ENCODE peak calls at places on chromosomes 13 and 19, in seven cellular contexts. One of them, this sample, is unnamed.

GRCh38 chr13:29541400-29541799 is 54.1 kb downstream of the SLC7A1 start:
- DNase-seq in ascending aorta: no peak
- DNase-seq in mammary epithelial cell: no peak
- DNase-seq in heart left ventricle: no peak
- DNase-seq in heart right ventricle: no peak
- DNase-seq in neural progenitor cell: no peak
- DNase-seq in GM23248: no peak
- DNase-seq in this sample: no peak

GRCh38 chr19:10353793-10354391 is 14.5 kb upstream of the ICAM3 start:
- DNase-seq in ascending aorta: no peak
- DNase-seq in mammary epithelial cell: no peak
- DNase-seq in heart left ventricle: peak; percentile 88
- DNase-seq in heart right ventricle: peak; percentile 85
- DNase-seq in neural progenitor cell: peak; percentile 95
- DNase-seq in GM23248: peak; percentile 45
- DNase-seq in this sample: no peak

GRCh38 chr13:114128624-114129522 is 3.5 kb downstream of the RASA3 start:
- DNase-seq in ascending aorta: peak; percentile 67
- DNase-seq in mammary epithelial cell: no peak
- DNase-seq in heart left ventricle: peak; percentile 91
- DNase-seq in heart right ventricle: peak; percentile 84
- DNase-seq in neural progenitor cell: no peak
- DNase-seq in GM23248: peak; percentile 98
- DNase-seq in this sample: peak; percentile 90

GRCh38 chr13:70484931-70485330 is 376.7 kb upstream of the KLHL1 start:
- DNase-seq in ascending aorta: no peak
- DNase-seq in mammary epithelial cell: no peak
- DNase-seq in heart left ventricle: no peak
- DNase-seq in heart right ventricle: no peak
- DNase-seq in neural progenitor cell: no peak
- DNase-seq in GM23248: no peak
- DNase-seq in this sample: no peak

GRCh38 chr13:79435549-79435948 is 29.5 kb upstream of the RBM26 start:
- DNase-seq in ascending aorta: no peak
- DNase-seq in mammary epithelial cell: peak; percentile 64
- DNase-seq in heart left ventricle: no peak
- DNase-seq in heart right ventricle: no peak
- DNase-seq in neural progenitor cell: no peak
- DNase-seq in GM23248: peak; percentile 83
- DNase-seq in this sample: no peak

GRCh38 chr19:56873493-56873892 is 33.0 kb upstream of the PEG3 start:
- DNase-seq in ascending aorta: no peak
- DNase-seq in mammary epithelial cell: no peak
- DNase-seq in heart left ventricle: no peak
- DNase-seq in heart right ventricle: no peak
- DNase-seq in neural progenitor cell: no peak
- DNase-seq in GM23248: no peak
- DNase-seq in this sample: no peak

GRCh38 chr19:16615788-16616187 is 12.2 kb downstream of the MED26 start:
- DNase-seq in ascending aorta: no peak
- DNase-seq in mammary epithelial cell: no peak
- DNase-seq in heart left ventricle: no peak
- DNase-seq in heart right ventricle: no peak
- DNase-seq in neural progenitor cell: no peak
- DNase-seq in GM23248: no peak
- DNase-seq in this sample: no peak

GRCh38 chr13:112246731-112247470 is 129.3 kb upstream of the SPACA7 start:
- DNase-seq in ascending aorta: no peak
- DNase-seq in mammary epithelial cell: no peak
- DNase-seq in heart left ventricle: no peak
- DNase-seq in heart right ventricle: no peak
- DNase-seq in neural progenitor cell: no peak
- DNase-seq in GM23248: no peak
- DNase-seq in this sample: no peak

GRCh38 chr19:15621801-15622200 is 6.8 kb downstream of the CYP4F8 start:
- DNase-seq in ascending aorta: no peak
- DNase-seq in mammary epithelial cell: no peak
- DNase-seq in heart left ventricle: no peak
- DNase-seq in heart right ventricle: no peak
- DNase-seq in neural progenitor cell: no peak
- DNase-seq in GM23248: no peak
- DNase-seq in this sample: no peak

GRCh38 chr13:41188584-41188983 is 5.8 kb downstream of the KBTBD7 start:
- DNase-seq in ascending aorta: no peak
- DNase-seq in mammary epithelial cell: no peak
- DNase-seq in heart left ventricle: no peak
- DNase-seq in heart right ventricle: no peak
- DNase-seq in neural progenitor cell: no peak
- DNase-seq in GM23248: peak; percentile 16
- DNase-seq in this sample: no peak

GRCh38 chr19:50537306-50537685 is 23.6 kb upstream of the ASPDH start:
- DNase-seq in ascending aorta: no peak
- DNase-seq in mammary epithelial cell: no peak
- DNase-seq in heart left ventricle: no peak
- DNase-seq in heart right ventricle: no peak
- DNase-seq in neural progenitor cell: no peak
- DNase-seq in GM23248: no peak
- DNase-seq in this sample: no peak

GRCh38 chr19:3852177-3852511 is 16.7 kb downstream of the ZFR2 start:
- DNase-seq in ascending aorta: no peak
- DNase-seq in mammary epithelial cell: no peak
- DNase-seq in heart left ventricle: no peak
- DNase-seq in heart right ventricle: no peak
- DNase-seq in neural progenitor cell: no peak
- DNase-seq in GM23248: no peak
- DNase-seq in this sample: no peak

GRCh38 chr19:19554074-19555023 is 16.3 kb downstream of the CILP2 start:
- DNase-seq in ascending aorta: no peak
- DNase-seq in mammary epithelial cell: no peak
- DNase-seq in heart left ventricle: no peak
- DNase-seq in heart right ventricle: no peak
- DNase-seq in neural progenitor cell: peak; percentile 85
- DNase-seq in GM23248: peak; percentile 71
- DNase-seq in this sample: peak; percentile 61

GRCh38 chr13:69319659-69320058 is 788.0 kb upstream of the ATXN8OS start:
- DNase-seq in ascending aorta: no peak
- DNase-seq in mammary epithelial cell: no peak
- DNase-seq in heart left ventricle: no peak
- DNase-seq in heart right ventricle: no peak
- DNase-seq in neural progenitor cell: no peak
- DNase-seq in GM23248: no peak
- DNase-seq in this sample: no peak

GRCh38 chr13:100789968-100790367 is 115.4 kb upstream of the TMTC4 start:
- DNase-seq in ascending aorta: no peak
- DNase-seq in mammary epithelial cell: no peak
- DNase-seq in heart left ventricle: no peak
- DNase-seq in heart right ventricle: no peak
- DNase-seq in neural progenitor cell: no peak
- DNase-seq in GM23248: peak; percentile 11
- DNase-seq in this sample: no peak

GRCh38 chr13:95684463-95684862 is 7.5 kb downstream of the DNAJC3 start:
- DNase-seq in ascending aorta: no peak
- DNase-seq in mammary epithelial cell: no peak
- DNase-seq in heart left ventricle: no peak
- DNase-seq in heart right ventricle: no peak
- DNase-seq in neural progenitor cell: no peak
- DNase-seq in GM23248: no peak
- DNase-seq in this sample: no peak

DNA sequence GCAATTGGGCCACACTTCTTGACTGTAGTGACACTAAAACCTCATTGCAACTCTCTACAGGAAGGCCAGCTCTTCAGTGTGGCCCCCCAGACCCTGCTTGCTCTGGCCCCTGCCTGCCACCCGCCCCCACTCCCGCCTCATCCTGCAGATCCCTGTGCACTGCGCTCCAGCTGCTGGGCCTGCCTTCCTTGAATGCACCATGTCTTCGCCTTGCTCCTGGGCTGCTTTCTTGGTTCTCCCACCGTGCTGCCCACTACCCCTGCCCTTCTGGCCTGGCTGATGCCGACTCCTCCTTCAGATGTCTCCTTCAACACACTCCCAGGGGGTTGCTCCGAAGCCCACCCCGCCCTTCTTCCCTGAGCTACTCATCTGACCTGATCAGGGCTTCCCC is 98.2 kb downstream of the SIPA1L3 start:
- DNase-seq in ascending aorta: no peak
- DNase-seq in mammary epithelial cell: no peak
- DNase-seq in heart left ventricle: no peak
- DNase-seq in heart right ventricle: peak; percentile 11
- DNase-seq in neural progenitor cell: peak; percentile 24
- DNase-seq in GM23248: no peak
- DNase-seq in this sample: no peak
- H3K4me3 ChIP-seq in ascending aorta: no peak overlapping the region
- H3K4me3 ChIP-seq in mammary epithelial cell: no peak overlapping the region
- H3K4me3 ChIP-seq in heart left ventricle: peak overlapping the region; percentile 55
- H3K4me3 ChIP-seq in heart right ventricle: no peak overlapping the region
- H3K4me3 ChIP-seq in neural progenitor cell: peak overlapping the region; percentile 47
- H3K4me3 ChIP-seq in GM23248: peak overlapping the region; percentile 60
- H3K4me3 ChIP-seq in this sample: no peak overlapping the region

GRCh38 chr13:24178847-24179845 is 18.6 kb downstream of the SPATA13 start:
- DNase-seq in ascending aorta: no peak
- DNase-seq in mammary epithelial cell: peak; percentile 37
- DNase-seq in heart left ventricle: no peak
- DNase-seq in heart right ventricle: no peak
- DNase-seq in neural progenitor cell: no peak
- DNase-seq in GM23248: peak; percentile 85
- DNase-seq in this sample: no peak

GRCh38 chr13:24175847-24176246 is 15.3 kb downstream of the SPATA13 start:
- DNase-seq in ascending aorta: no peak
- DNase-seq in mammary epithelial cell: no peak
- DNase-seq in heart left ventricle: no peak
- DNase-seq in heart right ventricle: no peak
- DNase-seq in neural progenitor cell: no peak
- DNase-seq in GM23248: no peak
- DNase-seq in this sample: no peak

GRCh38 chr13:24180743-24181384 is 20.3 kb downstream of the SPATA13 start:
- DNase-seq in ascending aorta: no peak
- DNase-seq in mammary epithelial cell: no peak
- DNase-seq in heart left ventricle: no peak
- DNase-seq in heart right ventricle: no peak
- DNase-seq in neural progenitor cell: no peak
- DNase-seq in GM23248: peak; percentile 48
- DNase-seq in this sample: no peak

GRCh38 chr13:24173775-24174174 is 13.3 kb downstream of the SPATA13 start:
- DNase-seq in ascending aorta: no peak
- DNase-seq in mammary epithelial cell: no peak
- DNase-seq in heart left ventricle: no peak
- DNase-seq in heart right ventricle: no peak
- DNase-seq in neural progenitor cell: no peak
- DNase-seq in GM23248: no peak
- DNase-seq in this sample: no peak

DNA sequence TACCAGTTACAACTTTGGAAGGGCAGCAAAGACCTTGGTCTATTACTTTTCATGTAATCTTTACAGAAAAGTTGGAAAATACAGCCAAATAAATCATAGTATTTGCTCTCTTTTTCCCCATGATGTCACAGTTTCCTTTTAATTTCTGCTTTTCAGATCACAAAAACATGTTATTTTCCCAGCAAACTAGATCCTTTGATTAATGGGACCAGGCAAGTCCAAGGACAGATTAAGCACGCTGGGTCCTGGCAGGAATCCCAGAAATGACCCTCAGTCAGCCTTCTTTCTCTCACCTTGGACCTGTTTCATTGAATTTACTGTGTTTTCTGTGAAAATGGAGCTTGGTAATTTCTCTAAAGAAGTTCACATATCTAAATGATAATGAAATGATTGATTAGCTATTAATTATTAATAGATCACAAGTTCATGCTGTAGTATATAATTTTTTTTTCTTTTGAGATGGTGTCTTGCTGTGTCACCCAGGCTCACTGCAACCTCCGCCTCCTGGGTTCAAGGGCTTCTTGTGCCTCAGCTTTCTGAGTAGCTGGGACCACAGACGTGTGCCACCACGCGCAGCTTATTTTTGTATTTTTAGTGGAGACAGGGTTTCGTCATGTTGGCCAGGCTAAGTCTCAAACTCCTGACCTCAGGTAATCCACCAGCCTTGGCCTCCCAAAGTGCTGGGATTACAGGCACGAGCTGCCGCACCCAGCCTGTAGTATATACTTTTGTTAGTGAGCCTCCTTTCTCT is 16.0 kb downstream of the SPATA13 start:
- DNase-seq in ascending aorta: no peak
- DNase-seq in mammary epithelial cell: no peak
- DNase-seq in heart left ventricle: no peak
- DNase-seq in heart right ventricle: no peak
- DNase-seq in neural progenitor cell: no peak
- DNase-seq in GM23248: no peak
- DNase-seq in this sample: no peak
- H3K4me1 ChIP-seq in ascending aorta: no peaks in the 10 kb centered on the region
- H3K4me1 ChIP-seq in mammary epithelial cell: no peaks in the 10 kb centered on the region
- H3K4me1 ChIP-seq in heart left ventricle: no peaks in the 10 kb centered on the region
- H3K4me1 ChIP-seq in heart right ventricle: no peaks in the 10 kb centered on the region
- H3K4me1 ChIP-seq in neural progenitor cell: peaks cover 5% of the 10 kb centered on the region
- H3K4me1 ChIP-seq in GM23248: peaks cover 35% of the 10 kb centered on the region
- H3K4me1 ChIP-seq in this sample: peaks cover 13% of the 10 kb centered on the region

GRCh38 chr19:12880551-12881171 is 588 bp downstream of the DNASE2 start:
- DNase-seq in ascending aorta: no peak
- DNase-seq in mammary epithelial cell: no peak
- DNase-seq in heart left ventricle: peak; percentile 67
- DNase-seq in heart right ventricle: no peak
- DNase-seq in neural progenitor cell: peak; percentile 69
- DNase-seq in GM23248: peak; percentile 54
- DNase-seq in this sample: no peak
- H3K4me3 ChIP-seq in ascending aorta: peak overlapping the region; percentile 61
- H3K4me3 ChIP-seq in mammary epithelial cell: peak overlapping the region; percentile 84
- H3K4me3 ChIP-seq in heart left ventricle: peak overlapping the region; percentile 67
- H3K4me3 ChIP-seq in heart right ventricle: peak overlapping the region; percentile 76
- H3K4me3 ChIP-seq in neural progenitor cell: peak overlapping the region; percentile 64
- H3K4me3 ChIP-seq in GM23248: peak overlapping the region; percentile 82
- H3K4me3 ChIP-seq in this sample: peak overlapping the region; percentile 63

DNA sequence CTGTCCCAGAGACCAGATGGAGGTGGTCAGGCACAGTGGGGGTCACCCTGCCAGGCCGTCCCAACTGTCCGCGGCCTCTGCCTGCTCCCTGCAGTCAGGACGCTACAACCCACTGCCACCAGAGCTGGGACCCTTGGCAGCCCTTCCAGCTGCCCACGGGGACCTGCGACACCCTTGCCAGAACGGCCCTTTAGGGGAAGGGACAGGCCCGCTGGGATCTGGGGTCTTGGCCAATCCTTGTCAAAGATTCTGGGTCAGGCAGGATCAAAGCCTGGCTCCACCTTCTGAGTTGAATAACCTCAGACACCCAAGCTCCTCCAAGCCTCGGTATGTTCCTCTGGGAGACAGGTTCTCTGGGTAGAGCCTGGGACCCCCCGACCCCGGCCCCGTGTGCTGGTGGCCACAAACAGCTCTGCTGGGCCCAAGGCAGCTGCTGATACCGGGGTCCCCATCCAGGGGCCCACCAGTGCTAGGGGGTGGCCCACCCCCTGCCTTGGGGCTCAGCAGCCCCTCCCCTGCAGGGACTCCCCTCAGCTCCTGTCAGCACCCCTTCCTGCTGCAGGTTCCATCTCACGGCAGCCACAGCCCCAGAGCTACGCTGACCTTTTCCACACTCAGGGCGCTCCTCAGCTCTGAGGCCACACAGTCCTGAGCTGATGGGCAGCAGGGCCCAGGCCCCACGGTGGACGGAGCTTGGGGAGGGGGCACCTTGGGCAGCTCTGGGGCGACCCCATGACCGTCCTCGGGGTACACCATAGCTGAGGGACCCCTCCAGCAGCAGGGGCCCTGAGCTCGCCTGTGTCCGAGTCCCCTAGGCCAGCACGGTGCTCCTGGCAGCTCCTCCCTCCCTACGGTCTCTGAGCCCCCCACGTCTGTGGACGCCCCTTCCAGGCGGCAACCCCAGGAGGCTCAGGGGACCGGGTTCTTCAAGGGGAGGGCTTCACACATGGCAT is 18.4 kb downstream of the SBNO2 start:
- DNase-seq in ascending aorta: no peak
- DNase-seq in mammary epithelial cell: no peak
- DNase-seq in heart left ventricle: no peak
- DNase-seq in heart right ventricle: no peak
- DNase-seq in neural progenitor cell: no peak
- DNase-seq in GM23248: peak; percentile 65
- DNase-seq in this sample: peak; percentile 56
- H3K4me1 ChIP-seq in ascending aorta: peaks cover 42% of the 10 kb centered on the region
- H3K4me1 ChIP-seq in mammary epithelial cell: peaks cover 35% of the 10 kb centered on the region
- H3K4me1 ChIP-seq in heart left ventricle: peaks cover 14% of the 10 kb centered on the region
- H3K4me1 ChIP-seq in heart right ventricle: peaks cover 48% of the 10 kb centered on the region
- H3K4me1 ChIP-seq in neural progenitor cell: no peaks in the 10 kb centered on the region
- H3K4me1 ChIP-seq in GM23248: peaks cover 33% of the 10 kb centered on the region
- H3K4me1 ChIP-seq in this sample: peaks cover 19% of the 10 kb centered on the region

This sample was measured in mucosa of descending colon.